ENCODE peak calls at places on chromosomes 7 and 10, in five cellular contexts. C, L, G, F and P are unnamed samples.

GRCh38 chr10:86267286-86268195 is 99.1 kb downstream of the GRID1 start:
- DNase-seq in C (no peak), L (no peak), G (no peak), F (no peak), P (no peak)

GRCh38 chr7:22665816-22666375 is 61.1 kb upstream of the IL6 start:
- DNase-seq in C (no peak), L (no peak), G (no peak), F (no peak), P (peak)

GRCh38 chr7:767941-768729 is 41.1 kb upstream of the PRKAR1B start:
- DNase-seq in C (no peak), L (no peak), G (no peak), F (peak), P (no peak)

GRCh38 chr7:82017334-82017943 is 247.6 kb upstream of the HGF start:
- DNase-seq in C (no peak), L (no peak), G (no peak), F (peak), P (peak)

GRCh38 chr10:69911571-69912528 is 110.1 kb downstream of the COL13A1 start:
- DNase-seq in C (no peak), L (no peak), G (no peak), F (no peak), P (no peak)

GRCh38 chr7:69467826-69468225 is 130.4 kb upstream of the AUTS2 start:
- DNase-seq in C (no peak), L (no peak), G (no peak), F (peak), P (no peak)

GRCh38 chr10:130261766-130262165 is 125.6 kb downstream of the GLRX3 start:
- DNase-seq in C (no peak), L (no peak), G (no peak), F (no peak), P (no peak)

GRCh38 chr7:145152589-145152988 is 316.7 kb upstream of the TPK1 start:
- DNase-seq in C (no peak), L (no peak), G (no peak), F (no peak), P (no peak)

GRCh38 chr7:72538856-72539255 is 126.7 kb upstream of the CALN1 start:
- DNase-seq in C (no peak), L (no peak), G (no peak), F (peak), P (no peak)